ENCODE peak calls at places on chromosomes 13 and 19, in ten cellular contexts. H, I, G, E, T, P, A, K, M and W are unnamed samples.

GRCh38 chr19:37007587-37008220 is 70.5 kb upstream of the ZNF420 start:
- DNase-seq in H (peak), I (peak), G (peak), E (peak), T (peak), P (no peak), A (peak), K (no peak), M (no peak), W (peak)

GRCh38 chr13:80161219-80161618 is 179.7 kb downstream of the SPRY2 start:
- DNase-seq in H (no peak), I (no peak), G (no peak), E (no peak), T (no peak), P (no peak), A (no peak), K (no peak), M (no peak), W (no peak)

GRCh38 chr13:22325761-22326160 is 654.9 kb downstream of the FGF9 start:
- DNase-seq in H (no peak), I (no peak), G (no peak), E (no peak), T (no peak), P (no peak), A (no peak), K (no peak), M (no peak), W (no peak)

GRCh38 chr13:71866173-71867091 is 572 bp downstream of the DACH1 start:
- DNase-seq in H (no peak), I (no peak), G (no peak), E (no peak), T (no peak), P (peak), A (peak), K (no peak), M (peak), W (no peak)

GRCh38 chr19:57708641-57709354 is at the start of gene ZNF154:
- DNase-seq in H (peak), I (peak), G (no peak), E (no peak), T (peak), P (no peak), A (peak), K (peak), M (no peak), W (peak)

GRCh38 chr13:89568276-89568675 is 1779.2 kb upstream of the MIR17HG start:
- DNase-seq in H (no peak), I (peak), G (no peak), E (no peak), T (no peak), P (no peak), A (no peak), K (no peak), M (peak), W (no peak)

GRCh38 chr13:59890064-59890463 is 273.7 kb downstream of the DIAPH3 start:
- DNase-seq in H (no peak), I (no peak), G (no peak), E (no peak), T (no peak), P (no peak), A (no peak), K (no peak), M (no peak), W (no peak)

GRCh38 chr19:54463531-54464043 is at the start of gene LENG9:
- DNase-seq in H (peak), I (peak), G (peak), E (peak), T (peak), P (peak), A (peak), K (peak), M (peak), W (peak)

GRCh38 chr19:45153339-45154063 is 7.3 kb downstream of the NKPD1 start:
- DNase-seq in H (peak), I (no peak), G (no peak), E (no peak), T (peak), P (peak), A (peak), K (no peak), M (no peak), W (no peak)

GRCh38 chr19:43906774-43907173 is 28.3 kb downstream of the ZNF45 start:
- DNase-seq in H (no peak), I (no peak), G (no peak), E (no peak), T (no peak), P (no peak), A (no peak), K (no peak), M (no peak), W (no peak)

GRCh38 chr19:5680083-5680436 is 256 bp downstream of the MICOS13 start:
- DNase-seq in H (no peak), I (no peak), G (no peak), E (no peak), T (peak), P (no peak), A (peak), K (no peak), M (peak), W (no peak)

GRCh38 chr13:21663197-21663596 is 7.7 kb upstream of the FGF9 start:
- DNase-seq in H (no peak), I (peak), G (no peak), E (no peak), T (no peak), P (no peak), A (no peak), K (no peak), M (no peak), W (no peak)

GRCh38 chr19:28396259-28396940 is 816.6 kb downstream of the UQCRFS1 start:
- DNase-seq in H (no peak), I (no peak), G (no peak), E (no peak), T (no peak), P (no peak), A (no peak), K (no peak), M (no peak), W (no peak)

GRCh38 chr13:24223341-24224231 is 63.1 kb downstream of the SPATA13 start:
- DNase-seq in H (no peak), I (no peak), G (no peak), E (no peak), T (no peak), P (no peak), A (peak), K (no peak), M (no peak), W (no peak)

GRCh38 chr19:32581704-32582164 is 744 bp downstream of the PDCD5 start:
- DNase-seq in H (no peak), I (peak), G (no peak), E (no peak), T (peak), P (peak), A (peak), K (no peak), M (peak), W (peak)

GRCh38 chr13:31747271-31747670 is 7.9 kb downstream of the RXFP2 start:
- DNase-seq in H (no peak), I (no peak), G (no peak), E (no peak), T (no peak), P (no peak), A (no peak), K (no peak), M (no peak), W (no peak)

GRCh38 chr19:18049390-18049789 is 37.3 kb downstream of the IL12RB1 start:
- DNase-seq in H (no peak), I (no peak), G (no peak), E (no peak), T (peak), P (no peak), A (peak), K (no peak), M (no peak), W (no peak)

GRCh38 chr19:8005534-8006256 is at the start of gene ELAVL1:
- DNase-seq in H (peak), I (peak), G (peak), E (peak), T (peak), P (peak), A (peak), K (peak), M (peak), W (peak)

GRCh38 chr19:40216777-40217026 is 1.5 kb downstream of the TTC9B start:
- DNase-seq in H (no peak), I (peak), G (no peak), E (no peak), T (no peak), P (no peak), A (no peak), K (no peak), M (no peak), W (no peak)

GRCh38 chr13:32165791-32166190 is 134.2 kb downstream of the FRY start:
- DNase-seq in H (no peak), I (peak), G (no peak), E (no peak), T (no peak), P (no peak), A (peak), K (no peak), M (no peak), W (no peak)

GRCh38 chr13:79710376-79710775 is 229.4 kb downstream of the NDFIP2 start:
- DNase-seq in H (no peak), I (peak), G (no peak), E (no peak), T (peak), P (no peak), A (no peak), K (no peak), M (no peak), W (no peak)

GRCh38 chr13:70235565-70235964 is 127.3 kb upstream of the KLHL1 start:
- DNase-seq in H (no peak), I (no peak), G (no peak), E (no peak), T (no peak), P (no peak), A (no peak), K (no peak), M (no peak), W (no peak)

GRCh38 chr19:4922530-4923378 is 13.5 kb downstream of the UHRF1 start:
- DNase-seq in H (no peak), I (no peak), G (no peak), E (no peak), T (no peak), P (no peak), A (no peak), K (no peak), M (no peak), W (no peak)

GRCh38 chr13:113930711-113931637 is 42.9 kb downstream of the C13orf46 start:
- DNase-seq in H (peak), I (no peak), G (no peak), E (no peak), T (no peak), P (no peak), A (no peak), K (no peak), M (no peak), W (no peak)

GRCh38 chr19:17365361-17365760 is 11.8 kb downstream of the PLVAP start:
- DNase-seq in H (no peak), I (no peak), G (no peak), E (no peak), T (no peak), P (no peak), A (no peak), K (no peak), M (no peak), W (no peak)

GRCh38 chr19:18346091-18346490 is 5.7 kb downstream of the PGPEP1 start:
- DNase-seq in H (no peak), I (peak), G (no peak), E (no peak), T (no peak), P (no peak), A (no peak), K (no peak), M (no peak), W (no peak)

GRCh38 chr13:112079696-112080095 is 12.7 kb downstream of the SOX1 start:
- DNase-seq in H (no peak), I (peak), G (no peak), E (no peak), T (peak), P (no peak), A (no peak), K (no peak), M (no peak), W (no peak)

GRCh38 chr19:55212447-55212846 is 3.1 kb upstream of the PTPRH start:
- DNase-seq in H (no peak), I (no peak), G (no peak), E (peak), T (no peak), P (peak), A (no peak), K (no peak), M (peak), W (no peak)

GRCh38 chr19:16878181-16878965 is 10.4 kb upstream of the F2RL3 start:
- DNase-seq in H (no peak), I (no peak), G (no peak), E (no peak), T (no peak), P (no peak), A (no peak), K (no peak), M (no peak), W (no peak)

GRCh38 chr13:83350569-83350968 is 531.7 kb downstream of the SLITRK1 start:
- DNase-seq in H (no peak), I (peak), G (no peak), E (no peak), T (peak), P (no peak), A (no peak), K (no peak), M (peak), W (no peak)

GRCh38 chr13:38490657-38491056 is 141.0 kb downstream of the UFM1 start:
- DNase-seq in H (no peak), I (no peak), G (no peak), E (no peak), T (no peak), P (no peak), A (no peak), K (no peak), M (no peak), W (no peak)

GRCh38 chr13:113854238-113855011 is 9.5 kb downstream of the GAS6 start:
- DNase-seq in H (no peak), I (no peak), G (no peak), E (no peak), T (peak), P (no peak), A (peak), K (peak), M (no peak), W (no peak)

GRCh38 chr19:18159810-18160209 is 6.8 kb downstream of the PIK3R2 start:
- DNase-seq in H (no peak), I (no peak), G (no peak), E (no peak), T (no peak), P (no peak), A (no peak), K (no peak), M (no peak), W (no peak)

GRCh38 chr13:39565036-39565949 is 37.7 kb downstream of the LHFPL6 start:
- DNase-seq in H (no peak), I (peak), G (no peak), E (no peak), T (peak), P (no peak), A (no peak), K (peak), M (peak), W (peak)

GRCh38 chr19:397941-398706 is 10.8 kb downstream of the C2CD4C start:
- DNase-seq in H (no peak), I (no peak), G (no peak), E (no peak), T (no peak), P (no peak), A (no peak), K (no peak), M (no peak), W (no peak)

GRCh38 chr13:99285432-99286182 is 21.6 kb downstream of the GPR183 start:
- DNase-seq in H (no peak), I (no peak), G (no peak), E (no peak), T (no peak), P (no peak), A (peak), K (no peak), M (no peak), W (no peak)

GRCh38 chr19:3095375-3096191 is 1.4 kb downstream of the GNA11 start:
- DNase-seq in H (peak), I (peak), G (no peak), E (peak), T (no peak), P (no peak), A (no peak), K (no peak), M (peak), W (no peak)

GRCh38 chr13:110331362-110331761 is 24.3 kb downstream of the COL4A2 start:
- DNase-seq in H (no peak), I (no peak), G (no peak), E (no peak), T (no peak), P (no peak), A (no peak), K (no peak), M (no peak), W (no peak)

GRCh38 chr19:43880483-43880882 is 53.4 kb downstream of the ZNF283 start:
- DNase-seq in H (no peak), I (no peak), G (no peak), E (no peak), T (no peak), P (no peak), A (no peak), K (no peak), M (no peak), W (no peak)

GRCh38 chr13:23960566-23961156 is 63.4 kb upstream of the C1QTNF9B start:
- DNase-seq in H (no peak), I (peak), G (no peak), E (no peak), T (peak), P (no peak), A (no peak), K (no peak), M (peak), W (no peak)